ENCODE peak calls at places on chromosomes 12 and 14, in nine cellular contexts. H, T, R, G, I, M, W, C and O are unnamed samples.

GRCh38 chr14:95394981-95395737 is 75.5 kb upstream of the CLMN start:
- DNase-seq in T (no peak), M (peak; percentile 14), C (no peak), I (no peak), H (peak; percentile 36), G (no peak), R (no peak), W (no peak), O (no peak)

GRCh38 chr14:92555440-92556111 is 42.0 kb downstream of the RIN3 start:
- DNase-seq in C (no peak), R (no peak), H (no peak), I (no peak), T (no peak), G (no peak), W (no peak), M (no peak), O (no peak)

GRCh38 chr12:4282892-4283511 is 9.4 kb downstream of the CCND2 start:
- DNase-seq in R (no peak), H (no peak), G (no peak), T (no peak), M (no peak), C (no peak), I (no peak), W (no peak), O (no peak)

GRCh38 chr14:76328457-76329137 is 47.3 kb upstream of the ESRRB start:
- DNase-seq in M (no peak), G (no peak), H (no peak), R (no peak), C (no peak), T (no peak), I (no peak), W (no peak), O (no peak)

GRCh38 chr14:100688051-100688450 is 38.6 kb upstream of the DLK1 start:
- DNase-seq in W (no peak), T (no peak), H (no peak), R (no peak), M (no peak), I (no peak), G (no peak), C (no peak), O (no peak)

GRCh38 chr14:75879031-75879430 is 102.8 kb downstream of the TGFB3 start:
- DNase-seq in G (no peak), T (no peak), M (peak; percentile 86), H (peak; percentile 97), I (no peak), W (peak; percentile 43), R (no peak), C (peak; percentile 85), O (peak; percentile 20)

GRCh38 chr12:112664569-112664968 is 127.0 kb upstream of the RPH3A start:
- DNase-seq in I (no peak), C (no peak), M (peak; percentile 29), T (no peak), W (no peak), G (no peak), H (peak; percentile 6), R (no peak), O (peak; percentile 12)

GRCh38 chr12:52318241-52318990 is 2.8 kb downstream of the KRT83 start:
- DNase-seq in W (no peak), G (no peak), T (no peak), M (no peak), C (no peak), R (no peak), I (no peak), H (no peak), O (no peak)

GRCh38 chr12:25585021-25585523 is 32.0 kb upstream of the LMNTD1 start:
- DNase-seq in M (peak; percentile 95), H (peak; percentile 92), R (no peak), C (no peak), T (no peak), W (peak; percentile 91), I (no peak), G (no peak), O (no peak)